ENCODE peak calls at places on chromosomes 3 and 15, in six cellular contexts. I is brain microvascular endothelial cell, N is pancreas, P is BJ, X is stomach, T is PC-3. M is an unnamed sample.

GRCh38 chr3:14142567-14143270 is 17.9 kb downstream of the TMEM43 start:
- DNase-seq in I (no peak), N (no peak), P (no peak), X (no peak), T (no peak), M (no peak)

GRCh38 chr3:35393916-35394315 is 245.4 kb upstream of the ARPP21 start:
- DNase-seq in I (peak), N (no peak), P (no peak), X (no peak), T (no peak), M (no peak)

GRCh38 chr3:46599590-46599989 is 12.7 kb upstream of the FAM240A start:
- DNase-seq in I (no peak), N (no peak), P (no peak), X (no peak), T (no peak), M (no peak)

GRCh38 chr3:33787328-33788009 is 11.0 kb upstream of the PDCD6IP start:
- DNase-seq in I (peak), N (peak), P (no peak), X (peak), T (peak), M (peak)

GRCh38 chr15:70509282-70510272 is 253.8 kb downstream of the UACA start:
- DNase-seq in I (no peak), N (no peak), P (no peak), X (no peak), T (peak), M (peak)

GRCh38 chr15:73632670-73633058 is 525 bp downstream of the NPTN start:
- DNase-seq in I (no peak), N (no peak), P (no peak), X (peak), T (no peak), M (peak)

GRCh38 chr3:58006661-58007060 is 1.6 kb upstream of the FLNB start:
- DNase-seq in I (no peak), N (no peak), P (no peak), X (no peak), T (peak), M (no peak)

GRCh38 chr15:93451822-93452221 is 362.8 kb upstream of the RGMA start:
- DNase-seq in I (no peak), N (no peak), P (no peak), X (no peak), T (no peak), M (no peak)

GRCh38 chr3:45414823-45415222 is 26.4 kb downstream of the LARS2 start:
- DNase-seq in I (no peak), N (no peak), P (no peak), X (no peak), T (no peak), M (peak)

GRCh38 chr15:80694624-80695098 is 449 bp upstream of the ABHD17C start:
- DNase-seq in I (peak), N (peak), P (no peak), X (no peak), T (peak), M (peak)

GRCh38 chr15:82572311-82572710 is 32.1 kb upstream of the RPS17 start:
- DNase-seq in I (no peak), N (no peak), P (no peak), X (no peak), T (no peak), M (no peak)

GRCh38 chr3:50567386-50568182 is at the start of gene C3orf18:
- DNase-seq in I (peak), N (peak), P (peak), X (peak), T (peak), M (peak)

GRCh38 chr15:49215768-49216739 is 46.0 kb downstream of the GALK2 start:
- DNase-seq in I (no peak), N (peak), P (no peak), X (peak), T (peak), M (peak)

GRCh38 chr15:85318048-85318731 is 62.2 kb upstream of the AKAP13 start:
- DNase-seq in I (peak), N (no peak), P (peak), X (peak), T (peak), M (peak)

GRCh38 chr3:15159501-15160136 is 46.4 kb upstream of the CAPN7 start:
- DNase-seq in I (peak), N (no peak), P (no peak), X (no peak), T (no peak), M (peak)

GRCh38 chr3:110457508-110457907 is 614.1 kb upstream of the NECTIN3 start:
- DNase-seq in I (no peak), N (no peak), P (no peak), X (no peak), T (no peak), M (no peak)

GRCh38 chr15:80992436-80992835 is 2.8 kb upstream of the MESD start:
- DNase-seq in I (no peak), N (no peak), P (no peak), X (no peak), T (no peak), M (no peak)

GRCh38 chr3:134881305-134881704 is 86.2 kb downstream of the EPHB1 start:
- DNase-seq in I (no peak), N (no peak), P (no peak), X (no peak), T (no peak), M (no peak)

GRCh38 chr3:114427407-114428172 is 133.8 kb downstream of the TIGIT start:
- DNase-seq in I (no peak), N (no peak), P (no peak), X (no peak), T (no peak), M (no peak)
- TF ChIP-seq CTCF in I (no peak), N (no peak), P (no peak), X (no peak), T (no peak), M (no peak)

GRCh38 chr3:127017229-127017628 is 34.3 kb downstream of the PLXNA1 start:
- DNase-seq in I (no peak), N (no peak), P (no peak), X (no peak), T (no peak), M (no peak)
- H3K4me3 ChIP-seq in I (no peak), N (no peak), P (no peak), X (no peak), T (no peak), M (no peak)

DNA sequence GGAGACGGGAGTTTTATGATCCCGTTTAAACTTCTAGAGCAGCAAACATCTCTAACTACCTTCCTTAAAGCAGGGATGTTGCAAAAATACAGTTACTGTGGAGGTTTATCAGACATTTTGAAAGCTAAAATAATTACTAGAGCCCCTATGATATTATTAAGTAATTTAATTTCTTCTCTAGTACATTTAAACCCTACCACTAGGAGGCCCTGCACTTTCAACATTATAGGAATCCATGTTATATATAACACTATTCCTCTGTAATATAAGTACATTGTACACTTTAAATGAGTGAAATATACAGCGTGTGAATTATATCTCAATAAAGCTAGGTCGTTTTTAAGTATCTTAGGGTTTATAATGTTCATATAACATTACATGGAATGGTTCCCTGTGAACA is 11.5 kb downstream of the SETMAR start:
- DNase-seq in I (no peak), N (no peak), P (no peak), X (no peak), T (peak), M (no peak)
- TF ChIP-seq CTCF in I (peak), N (no peak), P (peak), X (no peak), T (peak), M (peak)

GRCh38 chr3:41630708-41631107 is 331.2 kb downstream of the ULK4 start:
- DNase-seq in I (no peak), N (no peak), P (no peak), X (no peak), T (no peak), M (no peak)
- H3K4me3 ChIP-seq in I (no peak), N (no peak), P (no peak), X (no peak), T (no peak), M (no peak)

DNA sequence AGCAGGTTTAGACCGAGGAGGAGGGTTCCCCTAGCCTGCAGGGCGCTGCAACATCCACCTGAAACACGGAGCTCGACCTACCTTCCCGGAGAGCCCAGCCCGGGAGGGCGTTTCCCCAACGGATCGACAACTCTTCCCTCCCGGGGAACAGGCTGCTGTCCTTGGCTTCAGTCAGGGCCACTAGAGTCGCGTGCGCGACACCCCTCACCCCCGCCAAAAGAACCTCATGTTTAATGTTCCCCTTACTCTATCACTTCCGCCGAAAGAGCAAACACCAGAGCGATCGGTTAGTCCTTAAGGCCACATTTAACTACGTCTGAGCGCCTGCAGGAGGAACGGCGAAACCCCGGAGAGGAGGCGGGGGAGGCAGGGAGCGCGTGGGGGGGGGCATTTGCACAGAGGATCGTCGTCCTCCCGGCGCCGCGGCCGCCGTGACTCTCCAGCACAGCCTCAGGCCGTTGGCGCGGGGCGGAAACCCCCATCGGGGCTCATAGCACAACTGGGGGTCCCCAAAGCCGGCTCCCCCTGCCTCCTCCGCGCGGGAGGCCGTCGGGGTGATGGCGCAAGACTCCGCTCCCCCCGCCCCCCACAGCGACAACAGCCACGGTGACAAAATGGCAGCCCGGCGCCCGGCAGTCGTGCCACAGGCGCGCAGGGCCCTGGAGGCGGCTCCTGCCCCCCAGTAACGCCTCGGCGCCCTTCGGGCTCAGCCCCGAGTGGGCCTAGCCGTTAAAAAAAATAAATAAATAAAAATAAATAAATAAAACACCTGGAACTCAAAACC is 3.2 kb downstream of the ANP32A start:
- DNase-seq in I (peak), N (peak), P (no peak), X (peak), T (peak), M (peak)
- TF ChIP-seq CTCF in I (no peak), N (no peak), P (no peak), X (no peak), T (no peak), M (no peak)

DNA sequence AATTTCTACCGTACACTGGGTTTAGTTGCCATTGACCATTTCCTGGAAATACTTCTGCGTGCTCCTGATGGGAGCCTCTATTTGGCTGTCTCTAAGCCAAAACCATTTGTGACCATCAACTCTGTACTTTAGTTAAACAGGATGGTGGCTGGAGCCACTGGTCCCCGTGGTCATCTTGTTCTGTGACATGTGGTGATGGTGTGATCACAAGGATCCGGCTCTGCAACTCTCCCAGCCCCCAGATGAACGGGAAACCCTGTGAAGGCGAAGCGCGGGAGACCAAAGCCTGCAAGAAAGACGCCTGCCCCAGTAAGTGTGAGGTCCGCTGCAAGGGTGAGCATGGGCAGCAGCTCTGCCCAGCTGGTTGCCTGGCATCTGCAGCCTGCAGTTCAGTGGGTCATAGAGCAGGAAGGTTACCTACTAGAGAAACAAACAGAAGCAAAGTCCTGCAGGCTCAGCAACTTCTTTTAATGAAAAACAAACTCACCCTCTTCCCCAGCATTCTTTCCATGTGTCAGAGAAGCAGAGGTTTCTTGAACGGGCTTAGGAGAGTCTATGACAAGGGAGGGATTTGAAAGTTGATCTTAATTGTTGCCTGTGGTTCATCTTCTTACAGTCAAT is 7.1 kb downstream of the THBS1 start:
- DNase-seq in I (no peak), N (no peak), P (peak), X (no peak), T (no peak), M (no peak)
- H3K4me3 ChIP-seq in I (no peak), N (no peak), P (peak), X (no peak), T (no peak), M (no peak)

M was measured in GM12865.